ENCODE peak calls at places on chromosome X, in four cellular contexts. K is T-cell; Y is stimulated activated naive CD4-positive, alpha-beta T cell; C is NCI-H2029. V is an unnamed sample.

GRCh38 chrX:52979993-52980392 is 21.7 kb upstream of the FAM156A start:
- DNase-seq in K (no peak), Y (no peak), C (no peak), V (no peak)

GRCh38 chrX:42902513-42902912 is 124.5 kb upstream of the PPP1R2C start:
- DNase-seq in K (no peak), Y (no peak), C (no peak), V (no peak)

GRCh38 chrX:16603822-16604221 is 46.1 kb upstream of the S100G start:
- DNase-seq in K (no peak), Y (no peak), C (no peak), V (no peak)

GRCh38 chrX:15854712-15855561 is at the start of gene AP1S2:
- DNase-seq in K (peak), Y (peak), C (peak), V (peak)

GRCh38 chrX:33183366-33183765 is 28.0 kb downstream of the DMD start:
- DNase-seq in K (no peak), Y (no peak), C (no peak), V (no peak)

GRCh38 chrX:48558270-48558669 is 16.0 kb upstream of the RBM3 start:
- DNase-seq in K (no peak), Y (no peak), C (no peak), V (no peak)

GRCh38 chrX:1137531-1137930 is 74.9 kb downstream of the CRLF2 start:
- DNase-seq in K (no peak), Y (no peak), C (no peak), V (no peak)

GRCh38 chrX:17737707-17738001 is 361 bp downstream of the SCML1 start:
- DNase-seq in K (peak), Y (peak), C (no peak), V (peak)

GRCh38 chrX:114766541-114766940 is 182.7 kb downstream of the HTR2C start:
- DNase-seq in K (no peak), Y (no peak), C (no peak), V (no peak)

GRCh38 chrX:100263650-100264049 is 146.4 kb downstream of the PCDH19 start:
- DNase-seq in K (no peak), Y (no peak), C (no peak), V (no peak)

GRCh38 chrX:41338422-41338821 is 4.5 kb downstream of the DDX3X start:
- DNase-seq in K (no peak), Y (no peak), C (no peak), V (no peak)

GRCh38 chrX:148865237-148865636 is 364.8 kb downstream of the AFF2 start:
- DNase-seq in K (no peak), Y (no peak), C (no peak), V (no peak)

GRCh38 chrX:16665089-16665488 is 15.1 kb downstream of the S100G start:
- DNase-seq in K (no peak), Y (no peak), C (no peak), V (no peak)

GRCh38 chrX:55326985-55327384 is 62.3 kb upstream of the PAGE3 start:
- DNase-seq in K (no peak), Y (no peak), C (no peak), V (no peak)